ENCODE peak calls at places on chromosomes 13 and 19, in six cellular contexts. H is endothelial cell of umbilical vein, R is suprapubic skin, E is upper lobe of right lung, K is left ventricle myocardium inferior, P is body of pancreas. Z is an unnamed sample. For H3K27me3, the result is how much of the 10 kb centered on the place peaks cover.

GRCh38 chr13:99758465-99759162 is 213.0 kb downstream of the ZIC5 start:
- DNase-seq in H (no peak), R (no peak), E (no peak), K (no peak), P (no peak), Z (no peak)

GRCh38 chr19:50790898-50791562 is 815 bp downstream of the ACP4 start:
- DNase-seq in H (no peak), R (no peak), E (no peak), K (no peak), P (no peak), Z (no peak)

GRCh38 chr13:77386880-77387606 is 60.1 kb upstream of the MYCBP2 start:
- DNase-seq in H (no peak), R (no peak), E (no peak), K (no peak), P (no peak), Z (no peak)

GRCh38 chr13:45847554-45848224 is 3.9 kb downstream of the SIAH3 start:
- DNase-seq in H (peak), R (no peak), E (no peak), K (peak), P (no peak), Z (no peak)

GRCh38 chr13:94546071-94546839 is 49.7 kb downstream of the TGDS start:
- DNase-seq in H (no peak), R (no peak), E (no peak), K (no peak), P (no peak), Z (no peak)

GRCh38 chr13:40146063-40146462 is 490.6 kb downstream of the COG6 start:
- DNase-seq in H (no peak), R (no peak), E (no peak), K (no peak), P (no peak), Z (no peak)

GRCh38 chr19:41316306-41316920 is 6.4 kb downstream of the CCDC97 start:
- DNase-seq in H (no peak), R (no peak), E (no peak), K (no peak), P (no peak), Z (no peak)

GRCh38 chr19:50036905-50037304 is 11.1 kb downstream of the ZNF473 start:
- DNase-seq in H (no peak), R (no peak), E (no peak), K (no peak), P (no peak), Z (no peak)

GRCh38 chr13:44283598-44283997 is 90.0 kb upstream of the SERP2 start:
- DNase-seq in H (no peak), R (no peak), E (no peak), K (no peak), P (no peak), Z (no peak)

GRCh38 chr13:90594694-90595093 is 752.8 kb upstream of the MIR17HG start:
- DNase-seq in H (no peak), R (no peak), E (no peak), K (no peak), P (no peak), Z (no peak)

GRCh38 chr13:52599853-52600603 is 42.2 kb upstream of the HNRNPA1L2 start:
- DNase-seq in H (peak), R (no peak), E (peak), K (peak), P (peak), Z (no peak)

GRCh38 chr19:30504272-30504671 is 132.1 kb downstream of the ZNF536 start:
- DNase-seq in H (no peak), R (no peak), E (no peak), K (no peak), P (no peak), Z (no peak)

GRCh38 chr19:31071157-31071855 is 277.9 kb downstream of the TSHZ3 start:
- DNase-seq in H (no peak), R (no peak), E (no peak), K (no peak), P (no peak), Z (no peak)

GRCh38 chr19:39946532-39946931 is 12.1 kb upstream of the FCGBP start:
- DNase-seq in H (no peak), R (no peak), E (no peak), K (no peak), P (no peak), Z (no peak)

GRCh38 chr19:9041023-9041422 is 30.8 kb upstream of the MUC16 start:
- DNase-seq in H (no peak), R (no peak), E (no peak), K (no peak), P (no peak), Z (no peak)

GRCh38 chr19:8593931-8594330 is 16.6 kb downstream of the ADAMTS10 start:
- DNase-seq in H (no peak), R (no peak), E (no peak), K (no peak), P (no peak), Z (no peak)

GRCh38 chr13:19984430-19985218 is 26.1 kb downstream of the ZMYM2 start:
- DNase-seq in H (peak), R (no peak), E (no peak), K (no peak), P (no peak), Z (peak)

GRCh38 chr19:38718747-38719543 is 25.3 kb downstream of the CAPN12 start:
- DNase-seq in H (no peak), R (no peak), E (peak), K (peak), P (peak), Z (no peak)

GRCh38 chr19:1027020-1027952 is 878 bp downstream of the CNN2 start:
- DNase-seq in H (peak), R (no peak), E (no peak), K (peak), P (no peak), Z (no peak)

GRCh38 chr19:13795595-13796300 is 505 bp downstream of the ZSWIM4 start:
- DNase-seq in H (peak), R (no peak), E (peak), K (no peak), P (peak), Z (no peak)

GRCh38 chr19:38852231-38853044 is 2.7 kb upstream of the HNRNPL start:
- DNase-seq in H (peak), R (peak), E (peak), K (peak), P (peak), Z (no peak)

GRCh38 chr19:45149129-45149528 is 11.7 kb downstream of the NKPD1 start:
- DNase-seq in H (no peak), R (no peak), E (no peak), K (no peak), P (no peak), Z (no peak)

GRCh38 chr13:77184455-77184854 is 142.4 kb downstream of the MYCBP2 start:
- DNase-seq in H (peak), R (no peak), E (no peak), K (no peak), P (no peak), Z (no peak)

GRCh38 chr19:7871280-7871529 is 3.0 kb downstream of the PRR36 start:
- DNase-seq in H (no peak), R (no peak), E (no peak), K (no peak), P (no peak), Z (no peak)

GRCh38 chr13:106385669-106386068 is 149.8 kb downstream of the EFNB2 start:
- DNase-seq in H (no peak), R (no peak), E (no peak), K (no peak), P (no peak), Z (no peak)

GRCh38 chr19:37932985-37933953 is 26.3 kb downstream of the SIPA1L3 start:
- DNase-seq in H (peak), R (no peak), E (no peak), K (peak), P (peak), Z (peak)

GRCh38 chr13:45537506-45537905 is 72.8 kb downstream of the COG3 start:
- DNase-seq in H (no peak), R (no peak), E (no peak), K (no peak), P (no peak), Z (peak)

DNA sequence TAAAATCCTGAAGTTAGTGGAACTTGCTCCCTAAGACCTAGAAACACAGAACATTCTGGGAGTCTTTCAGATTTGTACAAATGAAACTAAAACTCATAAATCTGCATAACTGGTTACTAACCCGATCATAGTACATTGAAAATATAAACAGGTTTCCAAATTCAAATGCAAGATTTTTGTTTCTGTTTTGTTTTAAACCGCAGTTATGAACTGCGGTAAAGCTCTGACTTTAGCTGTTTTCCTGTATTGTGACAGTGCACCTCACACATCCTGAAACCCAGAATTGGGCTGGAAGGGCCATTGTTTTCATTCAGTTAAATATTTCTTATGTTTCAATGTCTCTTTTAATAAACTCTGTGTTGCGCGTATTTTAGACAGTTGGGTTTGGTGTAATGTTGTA is 204.7 kb downstream of the SHISA2 start:
- DNase-seq in H (no peak), R (no peak), E (no peak), K (no peak), P (no peak), Z (no peak)
- H3K27ac ChIP-seq in H (no peak), R (no peak), E (no peak), K (no peak), P (no peak), Z (no peak)

GRCh38 chr13:111893607-111894443 is 173.1 kb upstream of the SOX1 start:
- DNase-seq in H (no peak), R (peak), E (no peak), K (no peak), P (no peak), Z (no peak)
- H3K4me3 ChIP-seq in H (no peak), R (peak), E (no peak), K (peak), P (no peak), Z (no peak)

DNA sequence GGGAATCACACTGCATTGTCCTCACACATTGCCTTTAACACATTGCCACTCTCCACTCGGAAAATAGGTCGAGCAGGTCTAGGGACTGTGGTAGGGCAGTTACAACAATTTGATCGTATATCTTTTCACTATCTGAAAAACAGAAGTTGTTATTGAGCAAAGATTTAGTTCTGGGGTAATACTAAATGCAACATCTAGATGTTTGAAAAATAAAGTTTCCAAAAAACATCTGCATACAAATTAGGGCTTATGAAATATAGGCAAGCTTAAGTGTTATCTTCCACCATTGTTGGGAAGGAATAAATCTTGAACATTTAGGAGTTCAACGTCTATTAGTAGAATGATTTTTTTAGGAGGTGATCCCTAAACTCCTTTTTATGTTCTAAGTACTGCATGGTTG is 768 bp upstream of the HS6ST3 start:
- DNase-seq in H (no peak), R (no peak), E (no peak), K (no peak), P (no peak), Z (no peak)
- H3K27me3 ChIP-seq in H (under half), R (half or more), E (half or more), K (half or more), P (under half), Z (under half)

GRCh38 chr19:18804643-18805042 is 13.5 kb upstream of the COMP start:
- DNase-seq in H (no peak), R (no peak), E (no peak), K (no peak), P (no peak), Z (no peak)

GRCh38 chr19:18804139-18804601 is 13.1 kb upstream of the COMP start:
- DNase-seq in H (no peak), R (no peak), E (no peak), K (no peak), P (no peak), Z (no peak)

GRCh38 chr19:18802354-18802753 is 11.2 kb upstream of the COMP start:
- DNase-seq in H (no peak), R (no peak), E (no peak), K (no peak), P (no peak), Z (no peak)

GRCh38 chr19:18800636-18801035 is 9.5 kb upstream of the COMP start:
- DNase-seq in H (no peak), R (no peak), E (no peak), K (no peak), P (no peak), Z (no peak)

GRCh38 chr19:18803550-18804138 is 12.5 kb upstream of the COMP start:
- DNase-seq in H (no peak), R (no peak), E (no peak), K (no peak), P (no peak), Z (no peak)
- H3K27ac ChIP-seq in H (no peak), R (no peak), E (no peak), K (no peak), P (no peak), Z (no peak)

GRCh38 chr13:30002577-30002976 is 152.2 kb upstream of the UBL3 start:
- DNase-seq in H (no peak), R (no peak), E (no peak), K (no peak), P (no peak), Z (peak)
- H3K4me3 ChIP-seq in H (no peak), R (no peak), E (no peak), K (no peak), P (no peak), Z (no peak)

Z was measured in AG04450.